ENCODE peak calls at places on chromosomes 2 and 18, in six cellular contexts. One of them, this sample, is unnamed.

GRCh38 chr2:17538844-17539554 is 1.5 kb upstream of the VSNL1 start:
- DNase-seq in CD8-positive, alpha-beta memory T cell: no peak
- DNase-seq in left lung: peak; percentile 88
- DNase-seq in fibroblast of lung: peak; percentile 78
- DNase-seq in upper lobe of right lung: peak; percentile 85
- DNase-seq in left ventricle myocardium inferior: peak; percentile 70
- DNase-seq in this sample: peak; percentile 76

GRCh38 chr2:120924924-120925323 is 189.3 kb downstream of the GLI2 start:
- DNase-seq in CD8-positive, alpha-beta memory T cell: no peak
- DNase-seq in left lung: peak; percentile 61
- DNase-seq in fibroblast of lung: no peak
- DNase-seq in upper lobe of right lung: no peak
- DNase-seq in left ventricle myocardium inferior: no peak
- DNase-seq in this sample: no peak

GRCh38 chr2:68870215-68870614 is 982 bp downstream of the BMP10 start:
- DNase-seq in CD8-positive, alpha-beta memory T cell: no peak
- DNase-seq in left lung: no peak
- DNase-seq in fibroblast of lung: no peak
- DNase-seq in upper lobe of right lung: no peak
- DNase-seq in left ventricle myocardium inferior: no peak
- DNase-seq in this sample: no peak

GRCh38 chr18:66432636-66433035 is 171.3 kb downstream of the CDH19 start:
- DNase-seq in CD8-positive, alpha-beta memory T cell: no peak
- DNase-seq in left lung: no peak
- DNase-seq in fibroblast of lung: no peak
- DNase-seq in upper lobe of right lung: no peak
- DNase-seq in left ventricle myocardium inferior: no peak
- DNase-seq in this sample: no peak

GRCh38 chr2:28276076-28276618 is 116.5 kb upstream of the FOSL2 start:
- DNase-seq in CD8-positive, alpha-beta memory T cell: no peak
- DNase-seq in left lung: no peak
- DNase-seq in fibroblast of lung: peak; percentile 98
- DNase-seq in upper lobe of right lung: no peak
- DNase-seq in left ventricle myocardium inferior: no peak
- DNase-seq in this sample: no peak

GRCh38 chr2:40507429-40507828 is 55.5 kb upstream of the SLC8A1 start:
- DNase-seq in CD8-positive, alpha-beta memory T cell: no peak
- DNase-seq in left lung: no peak
- DNase-seq in fibroblast of lung: no peak
- DNase-seq in upper lobe of right lung: no peak
- DNase-seq in left ventricle myocardium inferior: no peak
- DNase-seq in this sample: no peak

GRCh38 chr2:101188683-101189405 is 37.7 kb upstream of the TBC1D8 start:
- DNase-seq in CD8-positive, alpha-beta memory T cell: no peak
- DNase-seq in left lung: no peak
- DNase-seq in fibroblast of lung: peak; percentile 55
- DNase-seq in upper lobe of right lung: no peak
- DNase-seq in left ventricle myocardium inferior: no peak
- DNase-seq in this sample: peak; percentile 27

GRCh38 chr2:82344670-82345069 is 2040.1 kb upstream of the LRRTM1 start:
- DNase-seq in CD8-positive, alpha-beta memory T cell: no peak
- DNase-seq in left lung: no peak
- DNase-seq in fibroblast of lung: no peak
- DNase-seq in upper lobe of right lung: no peak
- DNase-seq in left ventricle myocardium inferior: no peak
- DNase-seq in this sample: no peak

GRCh38 chr2:200863655-200864205 is 728 bp downstream of the CLK1 start:
- DNase-seq in CD8-positive, alpha-beta memory T cell: no peak
- DNase-seq in left lung: no peak
- DNase-seq in fibroblast of lung: peak; percentile 43
- DNase-seq in upper lobe of right lung: no peak
- DNase-seq in left ventricle myocardium inferior: no peak
- DNase-seq in this sample: no peak

GRCh38 chr2:45612265-45612664 is 1.2 kb upstream of the SRBD1 start:
- DNase-seq in CD8-positive, alpha-beta memory T cell: no peak
- DNase-seq in left lung: no peak
- DNase-seq in fibroblast of lung: no peak
- DNase-seq in upper lobe of right lung: no peak
- DNase-seq in left ventricle myocardium inferior: no peak
- DNase-seq in this sample: no peak

GRCh38 chr2:123696799-123697410 is 328.2 kb upstream of the CNTNAP5 start:
- DNase-seq in CD8-positive, alpha-beta memory T cell: no peak
- DNase-seq in left lung: no peak
- DNase-seq in fibroblast of lung: no peak
- DNase-seq in upper lobe of right lung: no peak
- DNase-seq in left ventricle myocardium inferior: no peak
- DNase-seq in this sample: no peak

GRCh38 chr2:38075436-38076249 is at the start of gene CYP1B1:
- DNase-seq in CD8-positive, alpha-beta memory T cell: no peak
- DNase-seq in left lung: peak; percentile 88
- DNase-seq in fibroblast of lung: no peak
- DNase-seq in upper lobe of right lung: peak; percentile 79
- DNase-seq in left ventricle myocardium inferior: peak; percentile 41
- DNase-seq in this sample: no peak

GRCh38 chr2:172446524-172447063 is 19.2 kb downstream of the ITGA6 start:
- DNase-seq in CD8-positive, alpha-beta memory T cell: no peak
- DNase-seq in left lung: no peak
- DNase-seq in fibroblast of lung: no peak
- DNase-seq in upper lobe of right lung: no peak
- DNase-seq in left ventricle myocardium inferior: no peak
- DNase-seq in this sample: no peak

GRCh38 chr2:109563980-109564550 is 49.7 kb downstream of the SEPTIN10 start:
- DNase-seq in CD8-positive, alpha-beta memory T cell: no peak
- DNase-seq in left lung: no peak
- DNase-seq in fibroblast of lung: no peak
- DNase-seq in upper lobe of right lung: no peak
- DNase-seq in left ventricle myocardium inferior: no peak
- DNase-seq in this sample: no peak

GRCh38 chr18:46619559-46619958 is 37.5 kb downstream of the LOXHD1 start:
- DNase-seq in CD8-positive, alpha-beta memory T cell: no peak
- DNase-seq in left lung: no peak
- DNase-seq in fibroblast of lung: no peak
- DNase-seq in upper lobe of right lung: no peak
- DNase-seq in left ventricle myocardium inferior: no peak
- DNase-seq in this sample: no peak

GRCh38 chr2:218125095-218125494 is 733 bp upstream of the CXCR2 start:
- DNase-seq in CD8-positive, alpha-beta memory T cell: no peak
- DNase-seq in left lung: no peak
- DNase-seq in fibroblast of lung: peak; percentile 47
- DNase-seq in upper lobe of right lung: no peak
- DNase-seq in left ventricle myocardium inferior: no peak
- DNase-seq in this sample: no peak

GRCh38 chr18:21117385-21118135 is 5.9 kb upstream of the ROCK1 start:
- DNase-seq in CD8-positive, alpha-beta memory T cell: no peak
- DNase-seq in left lung: no peak
- DNase-seq in fibroblast of lung: peak; percentile 81
- DNase-seq in upper lobe of right lung: no peak
- DNase-seq in left ventricle myocardium inferior: no peak
- DNase-seq in this sample: no peak

GRCh38 chr2:119696494-119697030 is 17.6 kb downstream of the TMEM177 start:
- DNase-seq in CD8-positive, alpha-beta memory T cell: no peak
- DNase-seq in left lung: no peak
- DNase-seq in fibroblast of lung: no peak
- DNase-seq in upper lobe of right lung: no peak
- DNase-seq in left ventricle myocardium inferior: no peak
- DNase-seq in this sample: no peak

GRCh38 chr2:197871780-197872456 is 67.5 kb downstream of the PLCL1 start:
- DNase-seq in CD8-positive, alpha-beta memory T cell: no peak
- DNase-seq in left lung: no peak
- DNase-seq in fibroblast of lung: no peak
- DNase-seq in upper lobe of right lung: no peak
- DNase-seq in left ventricle myocardium inferior: no peak
- DNase-seq in this sample: no peak

DNA sequence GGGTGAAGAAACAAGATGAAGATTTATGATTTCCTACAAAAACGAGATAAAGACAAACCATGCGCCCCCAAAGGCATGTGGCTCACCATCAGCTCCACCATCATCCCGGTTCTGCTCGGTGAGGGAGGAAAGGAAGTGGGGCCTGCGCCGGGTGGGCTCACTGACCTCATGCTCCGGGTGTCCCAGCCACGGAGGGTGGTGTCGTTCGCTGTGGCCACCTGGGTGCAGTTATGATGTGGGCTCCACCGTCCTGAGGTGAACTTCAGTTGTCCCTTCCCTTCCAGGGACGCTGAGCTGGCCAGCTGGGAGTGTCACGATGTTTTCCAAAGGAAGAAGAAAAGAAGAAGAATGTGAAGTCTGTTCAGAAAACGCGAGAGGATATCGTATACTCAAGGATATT is 180.9 kb downstream of the EIPR1 start:
- DNase-seq in CD8-positive, alpha-beta memory T cell: no peak
- DNase-seq in left lung: no peak
- DNase-seq in fibroblast of lung: no peak
- DNase-seq in upper lobe of right lung: no peak
- DNase-seq in left ventricle myocardium inferior: no peak
- DNase-seq in this sample: no peak
- H3K27ac ChIP-seq in CD8-positive, alpha-beta memory T cell: no peak overlapping the region
- H3K27ac ChIP-seq in left lung: no peak overlapping the region
- H3K27ac ChIP-seq in fibroblast of lung: no peak overlapping the region
- H3K27ac ChIP-seq in upper lobe of right lung: no peak overlapping the region
- H3K27ac ChIP-seq in left ventricle myocardium inferior: no peak overlapping the region
- H3K27ac ChIP-seq in this sample: no peak overlapping the region

DNA sequence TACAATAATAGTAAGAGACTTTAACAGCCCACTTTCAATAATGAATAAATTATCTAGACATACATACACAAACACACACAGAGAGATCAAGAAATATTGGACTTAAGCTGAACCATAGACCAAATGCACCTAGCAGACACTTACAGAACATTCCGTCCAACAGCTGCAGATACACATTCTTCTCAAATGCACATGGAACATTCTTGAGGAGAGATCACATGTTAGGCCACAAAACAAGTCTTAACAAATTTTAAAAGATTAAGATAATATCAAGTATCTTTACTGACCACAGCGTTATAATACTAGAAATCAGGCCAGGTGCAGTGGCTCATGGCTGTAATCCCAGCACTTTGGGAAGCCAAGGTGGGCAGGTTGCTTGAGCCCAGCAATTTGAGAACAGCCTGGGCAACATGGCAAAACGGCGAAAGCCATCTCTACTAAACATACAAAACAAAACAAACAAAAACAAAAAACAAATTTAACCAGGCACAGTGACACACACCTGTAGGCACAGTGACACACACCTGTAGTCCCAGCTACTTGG is 7.4 kb downstream of the CERKL start:
- DNase-seq in CD8-positive, alpha-beta memory T cell: no peak
- DNase-seq in left lung: no peak
- DNase-seq in fibroblast of lung: no peak
- DNase-seq in upper lobe of right lung: no peak
- DNase-seq in left ventricle myocardium inferior: no peak
- DNase-seq in this sample: no peak
- H3K27ac ChIP-seq in CD8-positive, alpha-beta memory T cell: no peak overlapping the region
- H3K27ac ChIP-seq in left lung: no peak overlapping the region
- H3K27ac ChIP-seq in fibroblast of lung: no peak overlapping the region
- H3K27ac ChIP-seq in upper lobe of right lung: no peak overlapping the region
- H3K27ac ChIP-seq in left ventricle myocardium inferior: no peak overlapping the region
- H3K27ac ChIP-seq in this sample: no peak overlapping the region

DNA sequence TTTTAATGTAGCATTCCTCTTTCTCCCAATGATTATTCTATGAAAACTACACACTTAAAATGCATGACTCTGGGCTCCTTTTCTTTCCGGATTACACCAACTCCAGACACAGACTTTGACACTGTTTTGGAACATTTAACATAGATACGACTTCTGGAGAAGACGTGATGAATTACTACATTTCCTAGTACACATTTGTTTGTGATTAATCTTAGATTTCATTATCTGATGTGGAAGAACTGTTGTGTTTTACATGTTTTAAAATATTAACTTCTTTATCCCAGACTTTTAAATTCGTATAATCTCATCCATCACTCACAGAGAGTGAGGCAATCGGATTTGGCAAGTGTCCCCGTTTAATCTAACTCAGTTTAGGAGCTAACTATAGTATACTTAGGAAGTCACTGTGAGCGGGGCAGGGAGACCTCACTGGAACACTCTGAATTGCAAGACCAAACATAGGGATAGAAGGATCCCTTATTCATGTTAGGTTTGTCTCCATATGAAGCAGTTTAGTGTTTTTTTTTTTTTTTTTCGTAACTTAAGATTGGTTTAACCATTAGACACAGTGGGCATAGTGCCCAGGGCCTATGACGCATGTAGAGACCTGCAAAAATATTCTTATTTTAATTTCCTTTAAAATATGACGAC is 66.7 kb downstream of the PDE1A start:
- DNase-seq in CD8-positive, alpha-beta memory T cell: no peak
- DNase-seq in left lung: no peak
- DNase-seq in fibroblast of lung: peak; percentile 93
- DNase-seq in upper lobe of right lung: no peak
- DNase-seq in left ventricle myocardium inferior: no peak
- DNase-seq in this sample: no peak
- H3K27ac ChIP-seq in CD8-positive, alpha-beta memory T cell: no peak overlapping the region
- H3K27ac ChIP-seq in left lung: peak overlapping the region; percentile 63
- H3K27ac ChIP-seq in fibroblast of lung: no peak overlapping the region
- H3K27ac ChIP-seq in upper lobe of right lung: peak overlapping the region; percentile 27
- H3K27ac ChIP-seq in left ventricle myocardium inferior: peak overlapping the region; percentile 60
- H3K27ac ChIP-seq in this sample: no peak overlapping the region

GRCh38 chr2:65579506-65580235 is 147.3 kb upstream of the SPRED2 start:
- DNase-seq in CD8-positive, alpha-beta memory T cell: no peak
- DNase-seq in left lung: no peak
- DNase-seq in fibroblast of lung: no peak
- DNase-seq in upper lobe of right lung: no peak
- DNase-seq in left ventricle myocardium inferior: no peak
- DNase-seq in this sample: no peak

GRCh38 chr2:65580824-65581223 is 148.4 kb upstream of the SPRED2 start:
- DNase-seq in CD8-positive, alpha-beta memory T cell: no peak
- DNase-seq in left lung: no peak
- DNase-seq in fibroblast of lung: no peak
- DNase-seq in upper lobe of right lung: no peak
- DNase-seq in left ventricle myocardium inferior: no peak
- DNase-seq in this sample: no peak

GRCh38 chr2:65574911-65575444 is 142.6 kb upstream of the SPRED2 start:
- DNase-seq in CD8-positive, alpha-beta memory T cell: no peak
- DNase-seq in left lung: no peak
- DNase-seq in fibroblast of lung: no peak
- DNase-seq in upper lobe of right lung: no peak
- DNase-seq in left ventricle myocardium inferior: no peak
- DNase-seq in this sample: no peak

GRCh38 chr2:65576278-65576677 is 143.9 kb upstream of the SPRED2 start:
- DNase-seq in CD8-positive, alpha-beta memory T cell: no peak
- DNase-seq in left lung: no peak
- DNase-seq in fibroblast of lung: no peak
- DNase-seq in upper lobe of right lung: no peak
- DNase-seq in left ventricle myocardium inferior: no peak
- DNase-seq in this sample: no peak

DNA sequence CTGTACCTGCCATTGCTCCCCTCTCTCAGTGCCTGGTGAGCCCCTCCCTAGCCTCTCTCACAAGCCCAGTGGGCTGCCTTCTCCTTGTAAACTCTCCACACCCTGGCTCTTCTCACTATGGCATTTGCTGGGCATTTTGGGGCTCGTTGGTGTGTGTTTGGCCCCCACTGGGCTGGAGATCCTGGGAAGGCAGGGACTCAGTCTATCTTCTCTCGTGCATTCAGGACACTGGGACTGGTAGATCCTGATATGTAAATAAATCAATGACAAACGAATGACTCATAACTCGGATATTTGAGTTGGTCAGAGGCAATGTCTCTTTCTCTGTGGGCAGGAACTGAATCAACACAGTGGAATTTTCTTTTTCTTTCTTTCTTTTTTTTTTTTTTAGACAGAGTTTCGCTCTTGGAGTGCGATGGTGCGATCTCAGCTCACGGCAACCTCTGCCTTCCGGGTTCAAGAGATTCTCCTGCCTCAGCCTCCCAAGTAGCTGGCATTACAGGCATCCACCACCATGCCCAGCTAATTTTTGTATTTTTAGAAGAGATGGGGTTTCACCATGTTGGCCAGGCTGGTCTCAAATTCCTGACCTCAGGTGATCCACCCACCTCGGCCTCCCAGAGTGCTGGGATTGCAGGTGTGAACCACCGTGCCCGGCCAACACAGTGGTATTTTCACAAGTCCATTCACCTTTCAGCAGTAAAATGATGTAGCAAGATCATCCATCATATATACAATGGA is 144.6 kb upstream of the SPRED2 start:
- DNase-seq in CD8-positive, alpha-beta memory T cell: no peak
- DNase-seq in left lung: no peak
- DNase-seq in fibroblast of lung: peak; percentile 92
- DNase-seq in upper lobe of right lung: no peak
- DNase-seq in left ventricle myocardium inferior: no peak
- DNase-seq in this sample: no peak
- H3K27ac ChIP-seq in CD8-positive, alpha-beta memory T cell: no peak overlapping the region
- H3K27ac ChIP-seq in left lung: no peak overlapping the region
- H3K27ac ChIP-seq in fibroblast of lung: peak overlapping the region; percentile 87
- H3K27ac ChIP-seq in upper lobe of right lung: no peak overlapping the region
- H3K27ac ChIP-seq in left ventricle myocardium inferior: no peak overlapping the region
- H3K27ac ChIP-seq in this sample: no peak overlapping the region